ENCODE peak calls at places on chromosomes 12 and 14, in six cellular contexts. One of them, this sample, is unnamed.

GRCh38 chr14:32986791-32987545 is 48.3 kb downstream of the NPAS3 start:
- DNase-seq in uterus: no peak
- DNase-seq in germinal center: no peak
- DNase-seq in ecto neural progenitor cell: no peak
- DNase-seq in nephron progenitor cell: peak; percentile 10
- DNase-seq in CD4-positive, alpha-beta memory T cell: no peak
- DNase-seq in this sample: no peak

GRCh38 chr14:77620222-77620865 is 3.9 kb upstream of the SPTLC2 start:
- DNase-seq in uterus: no peak
- DNase-seq in germinal center: no peak
- DNase-seq in CD4-positive, alpha-beta memory T cell: no peak
- DNase-seq in ecto neural progenitor cell: no peak
- DNase-seq in nephron progenitor cell: no peak
- DNase-seq in this sample: peak; percentile 22

GRCh38 chr12:32270818-32271710 is 128.3 kb upstream of the FGD4 start:
- DNase-seq in germinal center: no peak
- DNase-seq in CD4-positive, alpha-beta memory T cell: no peak
- DNase-seq in ecto neural progenitor cell: peak; percentile 71
- DNase-seq in nephron progenitor cell: peak; percentile 26
- DNase-seq in uterus: no peak
- DNase-seq in this sample: no peak

GRCh38 chr12:72995616-72996015 is 723.4 kb downstream of the TRHDE start:
- DNase-seq in germinal center: no peak
- DNase-seq in nephron progenitor cell: no peak
- DNase-seq in uterus: no peak
- DNase-seq in CD4-positive, alpha-beta memory T cell: no peak
- DNase-seq in ecto neural progenitor cell: no peak
- DNase-seq in this sample: no peak

GRCh38 chr12:113932411-113933196 is 33.5 kb downstream of the RBM19 start:
- DNase-seq in CD4-positive, alpha-beta memory T cell: no peak
- DNase-seq in germinal center: no peak
- DNase-seq in ecto neural progenitor cell: peak; percentile 80
- DNase-seq in uterus: peak; percentile 51
- DNase-seq in nephron progenitor cell: peak; percentile 34
- DNase-seq in this sample: no peak

GRCh38 chr12:91316825-91317224 is 134.2 kb upstream of the DCN start:
- DNase-seq in CD4-positive, alpha-beta memory T cell: no peak
- DNase-seq in uterus: no peak
- DNase-seq in ecto neural progenitor cell: no peak
- DNase-seq in nephron progenitor cell: no peak
- DNase-seq in germinal center: no peak
- DNase-seq in this sample: no peak

GRCh38 chr12:7091660-7092228 is 501 bp downstream of the C1R start:
- DNase-seq in ecto neural progenitor cell: no peak
- DNase-seq in uterus: peak; percentile 65
- DNase-seq in CD4-positive, alpha-beta memory T cell: no peak
- DNase-seq in germinal center: no peak
- DNase-seq in nephron progenitor cell: no peak
- DNase-seq in this sample: no peak

GRCh38 chr12:131917711-131918306 is 11.3 kb upstream of the PUS1 start:
- DNase-seq in uterus: no peak
- DNase-seq in germinal center: no peak
- DNase-seq in nephron progenitor cell: no peak
- DNase-seq in CD4-positive, alpha-beta memory T cell: peak; percentile 24
- DNase-seq in ecto neural progenitor cell: no peak
- DNase-seq in this sample: no peak

GRCh38 chr14:101360045-101360931 is 201.0 kb upstream of the DIO3 start:
- DNase-seq in CD4-positive, alpha-beta memory T cell: no peak
- DNase-seq in ecto neural progenitor cell: no peak
- DNase-seq in uterus: peak; percentile 79
- DNase-seq in germinal center: peak; percentile 87
- DNase-seq in nephron progenitor cell: no peak
- DNase-seq in this sample: peak; percentile 69

GRCh38 chr12:116492703-116493324 is 66.4 kb upstream of the MAP1LC3B2 start:
- DNase-seq in germinal center: no peak
- DNase-seq in nephron progenitor cell: no peak
- DNase-seq in CD4-positive, alpha-beta memory T cell: no peak
- DNase-seq in uterus: no peak
- DNase-seq in ecto neural progenitor cell: no peak
- DNase-seq in this sample: no peak

GRCh38 chr12:24719293-24719721 is 229.6 kb downstream of the BCAT1 start:
- DNase-seq in uterus: no peak
- DNase-seq in ecto neural progenitor cell: no peak
- DNase-seq in CD4-positive, alpha-beta memory T cell: no peak
- DNase-seq in germinal center: no peak
- DNase-seq in nephron progenitor cell: no peak
- DNase-seq in this sample: no peak

GRCh38 chr14:75335588-75335987 is 57.0 kb downstream of the FOS start:
- DNase-seq in uterus: no peak
- DNase-seq in germinal center: no peak
- DNase-seq in ecto neural progenitor cell: no peak
- DNase-seq in CD4-positive, alpha-beta memory T cell: no peak
- DNase-seq in nephron progenitor cell: no peak
- DNase-seq in this sample: no peak

GRCh38 chr14:37712976-37713431 is 117.6 kb downstream of the TTC6 start:
- DNase-seq in ecto neural progenitor cell: no peak
- DNase-seq in germinal center: no peak
- DNase-seq in uterus: no peak
- DNase-seq in nephron progenitor cell: no peak
- DNase-seq in CD4-positive, alpha-beta memory T cell: no peak
- DNase-seq in this sample: no peak

GRCh38 chr12:119180380-119181040 is 1.8 kb downstream of the HSPB8 start:
- DNase-seq in uterus: peak; percentile 47
- DNase-seq in nephron progenitor cell: no peak
- DNase-seq in germinal center: no peak
- DNase-seq in ecto neural progenitor cell: no peak
- DNase-seq in CD4-positive, alpha-beta memory T cell: no peak
- DNase-seq in this sample: no peak

GRCh38 chr12:65157091-65157490 is 12.3 kb upstream of the LEMD3 start:
- DNase-seq in CD4-positive, alpha-beta memory T cell: no peak
- DNase-seq in nephron progenitor cell: no peak
- DNase-seq in uterus: no peak
- DNase-seq in ecto neural progenitor cell: no peak
- DNase-seq in germinal center: no peak
- DNase-seq in this sample: no peak

GRCh38 chr14:36512585-36513003 is 7.4 kb downstream of the NKX2-1 start:
- DNase-seq in nephron progenitor cell: no peak
- DNase-seq in uterus: no peak
- DNase-seq in germinal center: no peak
- DNase-seq in CD4-positive, alpha-beta memory T cell: no peak
- DNase-seq in ecto neural progenitor cell: no peak
- DNase-seq in this sample: no peak

GRCh38 chr12:109878247-109878625 is 2.1 kb downstream of the GLTP start:
- DNase-seq in CD4-positive, alpha-beta memory T cell: no peak
- DNase-seq in uterus: no peak
- DNase-seq in ecto neural progenitor cell: no peak
- DNase-seq in nephron progenitor cell: no peak
- DNase-seq in germinal center: no peak
- DNase-seq in this sample: no peak

GRCh38 chr12:108967869-108968540 is 52.9 kb downstream of the SVOP start:
- DNase-seq in ecto neural progenitor cell: no peak
- DNase-seq in CD4-positive, alpha-beta memory T cell: no peak
- DNase-seq in germinal center: peak; percentile 31
- DNase-seq in uterus: no peak
- DNase-seq in nephron progenitor cell: no peak
- DNase-seq in this sample: no peak

GRCh38 chr14:99684356-99684952 is 356 bp downstream of the CYP46A1 start:
- DNase-seq in uterus: no peak
- DNase-seq in germinal center: no peak
- DNase-seq in ecto neural progenitor cell: no peak
- DNase-seq in nephron progenitor cell: no peak
- DNase-seq in CD4-positive, alpha-beta memory T cell: no peak
- DNase-seq in this sample: no peak

GRCh38 chr12:20150835-20151234 is 217.5 kb upstream of the PDE3A start:
- DNase-seq in uterus: no peak
- DNase-seq in nephron progenitor cell: no peak
- DNase-seq in germinal center: no peak
- DNase-seq in CD4-positive, alpha-beta memory T cell: no peak
- DNase-seq in ecto neural progenitor cell: no peak
- DNase-seq in this sample: no peak

GRCh38 chr12:53172352-53172751 is 8.2 kb upstream of the ZNF740 start:
- DNase-seq in uterus: peak; percentile 51
- DNase-seq in CD4-positive, alpha-beta memory T cell: no peak
- DNase-seq in germinal center: no peak
- DNase-seq in nephron progenitor cell: no peak
- DNase-seq in ecto neural progenitor cell: no peak
- DNase-seq in this sample: no peak

GRCh38 chr12:123043536-123044001 is 63.1 kb downstream of the ARL6IP4 start:
- DNase-seq in uterus: peak; percentile 84
- DNase-seq in ecto neural progenitor cell: peak; percentile 81
- DNase-seq in germinal center: peak; percentile 66
- DNase-seq in nephron progenitor cell: peak; percentile 71
- DNase-seq in CD4-positive, alpha-beta memory T cell: peak; percentile 69
- DNase-seq in this sample: peak; percentile 87

GRCh38 chr12:130879212-130879686 is 7.4 kb downstream of the RAN start:
- DNase-seq in germinal center: peak; percentile 83
- DNase-seq in uterus: no peak
- DNase-seq in nephron progenitor cell: no peak
- DNase-seq in CD4-positive, alpha-beta memory T cell: no peak
- DNase-seq in ecto neural progenitor cell: no peak
- DNase-seq in this sample: peak; percentile 44

GRCh38 chr12:123085730-123086487 is 65.0 kb downstream of the PITPNM2 start:
- DNase-seq in ecto neural progenitor cell: no peak
- DNase-seq in nephron progenitor cell: no peak
- DNase-seq in germinal center: no peak
- DNase-seq in CD4-positive, alpha-beta memory T cell: no peak
- DNase-seq in uterus: no peak
- DNase-seq in this sample: no peak

GRCh38 chr12:92036771-92037453 is 108.7 kb downstream of the BTG1 start:
- DNase-seq in uterus: no peak
- DNase-seq in CD4-positive, alpha-beta memory T cell: no peak
- DNase-seq in ecto neural progenitor cell: no peak
- DNase-seq in germinal center: no peak
- DNase-seq in nephron progenitor cell: no peak
- DNase-seq in this sample: no peak

GRCh38 chr12:106189341-106189740 is 50.6 kb upstream of the NUAK1 start:
- DNase-seq in germinal center: no peak
- DNase-seq in uterus: no peak
- DNase-seq in ecto neural progenitor cell: no peak
- DNase-seq in nephron progenitor cell: no peak
- DNase-seq in CD4-positive, alpha-beta memory T cell: no peak
- DNase-seq in this sample: no peak

GRCh38 chr12:88141774-88142609 is at the start of the genes CEP290 and TMTC3:
- DNase-seq in CD4-positive, alpha-beta memory T cell: peak; percentile 99
- DNase-seq in nephron progenitor cell: peak; percentile 90
- DNase-seq in uterus: peak; percentile 92
- DNase-seq in germinal center: peak; percentile 88
- DNase-seq in ecto neural progenitor cell: peak; percentile 98
- DNase-seq in this sample: peak; percentile 97

GRCh38 chr12:2405039-2405438 is 352.3 kb downstream of the CACNA1C start:
- DNase-seq in ecto neural progenitor cell: no peak
- DNase-seq in nephron progenitor cell: no peak
- DNase-seq in CD4-positive, alpha-beta memory T cell: no peak
- DNase-seq in uterus: no peak
- DNase-seq in germinal center: no peak
- DNase-seq in this sample: no peak

GRCh38 chr14:30610719-30611388 is 11.3 kb upstream of the SCFD1 start:
- DNase-seq in germinal center: no peak
- DNase-seq in uterus: peak; percentile 35
- DNase-seq in ecto neural progenitor cell: no peak
- DNase-seq in nephron progenitor cell: no peak
- DNase-seq in CD4-positive, alpha-beta memory T cell: no peak
- DNase-seq in this sample: no peak

GRCh38 chr12:106301611-106302321 is 767 bp upstream of the TCP11L2 start:
- DNase-seq in germinal center: peak; percentile 82
- DNase-seq in nephron progenitor cell: no peak
- DNase-seq in ecto neural progenitor cell: peak; percentile 73
- DNase-seq in uterus: no peak
- DNase-seq in CD4-positive, alpha-beta memory T cell: peak; percentile 97
- DNase-seq in this sample: peak; percentile 79

GRCh38 chr14:40784860-40785259 is 821.8 kb upstream of the LRFN5 start:
- DNase-seq in germinal center: no peak
- DNase-seq in uterus: no peak
- DNase-seq in CD4-positive, alpha-beta memory T cell: no peak
- DNase-seq in nephron progenitor cell: no peak
- DNase-seq in ecto neural progenitor cell: no peak
- DNase-seq in this sample: no peak

GRCh38 chr14:92690171-92691011 is 58.0 kb downstream of the LGMN start:
- DNase-seq in germinal center: no peak
- DNase-seq in nephron progenitor cell: peak; percentile 36
- DNase-seq in uterus: no peak
- DNase-seq in ecto neural progenitor cell: no peak
- DNase-seq in CD4-positive, alpha-beta memory T cell: no peak
- DNase-seq in this sample: peak; percentile 44

GRCh38 chr14:37428954-37429353 is 166.1 kb downstream of the FOXA1 start:
- DNase-seq in germinal center: no peak
- DNase-seq in uterus: no peak
- DNase-seq in CD4-positive, alpha-beta memory T cell: no peak
- DNase-seq in ecto neural progenitor cell: no peak
- DNase-seq in nephron progenitor cell: no peak
- DNase-seq in this sample: no peak